ENCODE peak calls at places on chromosomes 6 and 20, in four cellular contexts. J, Z, V and O are unnamed samples.

GRCh38 chr6:108669673-108670072 is 109.0 kb downstream of the FOXO3 start:
- DNase-seq in J (no peak), Z (no peak), V (no peak), O (no peak)

GRCh38 chr6:132445201-132445951 is 44.1 kb upstream of the MOXD1 start:
- DNase-seq in J (no peak), Z (no peak), V (peak; percentile 4), O (no peak)

GRCh38 chr6:13429406-13429753 is 58.0 kb downstream of the GFOD1 start:
- DNase-seq in J (no peak), Z (no peak), V (no peak), O (no peak)

GRCh38 chr6:53065266-53066058 is at the start of gene FBXO9:
- DNase-seq in J (peak; percentile 40), Z (peak; percentile 83), V (peak; percentile 47), O (peak; percentile 91)

GRCh38 chr6:151432650-151433049 is 19.3 kb downstream of the RMND1 start:
- DNase-seq in J (no peak), Z (no peak), V (no peak), O (no peak)

GRCh38 chr20:37516697-37517370 is 4.2 kb upstream of the NNAT start:
- DNase-seq in J (no peak), Z (no peak), V (no peak), O (no peak)

GRCh38 chr20:34512266-34512954 is 3.8 kb upstream of the DYNLRB1 start:
- DNase-seq in J (no peak), Z (no peak), V (no peak), O (peak; percentile 45)

GRCh38 chr20:973785-974194 is 28.3 kb downstream of the RSPO4 start:
- DNase-seq in J (no peak), Z (no peak), V (peak; percentile 66), O (peak; percentile 78)

GRCh38 chr6:4506806-4507205 is 269.4 kb upstream of the CDYL start:
- DNase-seq in J (no peak), Z (no peak), V (no peak), O (no peak)

GRCh38 chr6:31795616-31796298 is at the start of gene VARS1:
- DNase-seq in J (peak; percentile 83), Z (peak; percentile 93), V (peak; percentile 88), O (peak; percentile 93)
- TF ChIP-seq POLR2A in J (no peak), Z (peak; percentile 59), V (no peak), O (peak; percentile 71)

GRCh38 chr6:32664354-32664753 is 2.1 kb downstream of the HLA-DQB1 start:
- DNase-seq in J (no peak), Z (no peak), V (no peak), O (no peak)
- TF ChIP-seq POLR2A in J (no peak), Z (no peak), V (no peak), O (no peak)

GRCh38 chr20:64266988-64267387 is 11.4 kb downstream of the PCMTD2 start:
- DNase-seq in J (no peak), Z (no peak), V (no peak), O (no peak)
- TF ChIP-seq POLR2A in J (no peak), Z (no peak), V (no peak), O (no peak)

DNA sequence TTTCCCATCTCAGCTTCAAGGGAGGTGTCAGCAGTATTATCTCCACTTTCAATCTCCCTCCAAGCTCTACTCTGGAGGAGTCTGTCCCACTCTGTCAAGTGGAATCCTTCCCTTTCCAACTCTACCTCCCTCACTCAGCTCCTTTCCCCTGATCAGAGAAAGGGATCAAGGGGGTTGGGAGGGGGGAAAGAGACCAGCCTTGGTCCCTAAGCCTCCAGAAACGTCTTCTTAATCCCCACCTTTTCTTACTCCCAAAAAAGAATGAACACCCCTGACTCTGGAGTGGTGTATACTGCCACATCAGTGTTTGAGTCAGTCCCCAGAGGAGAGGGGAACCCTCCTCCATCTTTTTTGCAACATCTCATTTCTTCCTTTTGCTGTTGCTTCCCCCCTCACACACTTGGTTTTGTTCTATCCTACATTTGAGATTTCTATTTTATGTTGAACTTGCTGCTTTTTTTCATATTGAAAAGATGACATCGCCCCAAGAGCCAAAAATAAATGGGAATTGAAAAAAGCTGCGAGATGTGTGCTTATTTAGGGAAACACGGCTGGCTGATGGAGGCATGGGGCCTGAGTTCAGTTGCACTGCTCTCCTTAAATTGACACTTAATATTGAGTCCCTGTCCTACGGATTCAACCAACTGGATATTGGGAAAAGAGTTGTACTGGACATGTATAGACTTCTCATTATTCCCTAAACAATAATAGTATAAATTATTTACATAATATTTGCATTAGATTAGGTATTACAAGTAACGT is 4.9 kb downstream of the TUBB start:
- DNase-seq in J (no peak), Z (no peak), V (no peak), O (no peak)
- TF ChIP-seq POLR2A in J (no peak), Z (no peak), V (no peak), O (peak; percentile 26)

DNA sequence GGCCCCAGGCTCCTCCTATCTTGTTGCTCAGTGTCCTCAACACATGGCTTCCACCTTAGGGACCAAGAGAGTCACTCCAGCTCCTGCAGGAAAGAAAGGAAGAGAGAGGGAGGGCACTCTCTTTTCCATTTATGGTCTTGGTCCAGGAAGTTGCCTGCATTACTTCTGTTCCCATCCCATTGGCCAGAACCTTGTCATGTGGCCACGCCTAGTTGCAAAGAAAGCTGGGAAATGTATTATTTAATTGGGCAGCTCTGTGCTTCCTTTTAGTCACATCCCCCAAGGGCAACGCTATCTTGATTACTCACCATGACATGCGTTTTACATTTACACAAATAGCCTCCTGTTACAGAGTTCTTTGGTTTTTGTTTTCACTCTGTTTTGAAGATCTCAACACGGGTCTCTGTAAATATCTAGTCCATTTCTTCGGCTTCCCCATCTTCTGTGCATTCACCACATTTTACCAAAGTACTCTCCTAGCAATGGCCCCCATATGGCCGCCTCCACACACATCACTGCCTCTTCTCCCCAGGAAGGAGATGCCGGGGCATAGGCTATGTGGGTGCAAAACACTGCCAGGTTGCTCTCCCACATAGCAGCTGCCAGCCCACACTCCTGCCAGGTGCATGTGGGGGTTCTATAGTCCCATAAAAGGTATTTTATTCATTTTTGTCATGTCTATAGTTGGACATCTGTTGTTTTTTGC is 35.7 kb upstream of the ZMYND8 start:
- DNase-seq in J (peak; percentile 51), Z (no peak), V (peak; percentile 83), O (peak; percentile 88)
- TF ChIP-seq POLR2A in J (no peak), Z (no peak), V (no peak), O (no peak)

GRCh38 chr20:40686434-40686882 is 2.6 kb downstream of the MAFB start:
- DNase-seq in J (no peak), Z (no peak), V (no peak), O (peak; percentile 19)
- TF ChIP-seq POLR2A in J (no peak), Z (no peak), V (no peak), O (no peak)

DNA sequence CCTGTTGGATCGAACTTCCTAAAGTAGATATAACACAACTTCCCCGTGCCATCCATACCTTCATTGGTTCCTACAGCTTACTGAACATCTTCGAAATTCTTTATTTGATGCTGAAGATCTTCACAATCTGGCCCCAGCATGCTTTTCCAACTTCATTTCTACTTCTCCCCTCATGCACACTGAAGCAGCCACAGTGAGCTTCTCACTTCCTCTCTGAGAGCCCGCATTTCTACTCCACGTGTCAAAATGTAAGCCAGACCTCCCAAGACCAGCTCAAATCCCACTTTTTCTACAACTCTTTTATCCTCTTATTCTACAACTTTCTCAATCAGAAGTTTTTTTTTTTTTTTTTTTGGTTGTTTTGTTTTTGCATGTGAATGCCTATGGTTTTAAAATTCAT is 254.7 kb downstream of the GMPR start:
- DNase-seq in J (no peak), Z (no peak), V (no peak), O (no peak)
- TF ChIP-seq POLR2A in J (no peak), Z (no peak), V (no peak), O (no peak)

DNA sequence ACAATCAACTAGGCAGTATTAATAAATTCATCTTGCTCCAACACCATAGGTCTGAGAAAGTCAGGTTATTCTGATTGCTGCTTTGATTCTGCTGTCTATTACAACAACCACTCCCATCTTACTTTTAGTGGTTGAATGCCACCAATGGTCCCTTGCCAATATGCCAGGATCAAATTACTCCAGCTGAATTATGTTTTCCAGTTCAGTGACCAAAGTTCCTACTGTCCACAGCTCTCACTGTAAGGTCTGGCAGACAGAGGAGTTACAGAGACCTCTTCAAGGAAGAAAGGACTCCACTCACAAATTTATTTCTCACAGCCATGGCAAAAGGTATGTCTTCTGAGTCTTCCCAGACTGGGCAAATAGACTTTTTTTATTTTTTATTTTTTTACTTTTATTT is 557.0 kb downstream of the HAO1 start:
- DNase-seq in J (no peak), Z (no peak), V (no peak), O (no peak)
- TF ChIP-seq POLR2A in J (no peak), Z (no peak), V (no peak), O (no peak)